ENCODE peak calls at places on chromosomes 3 and 15, in seven cellular contexts. One of them, this sample, is unnamed.

GRCh38 chr3:46966811-46967210 is 9.7 kb downstream of the CCDC12 start:
- DNase-seq in choroid plexus epithelial cell: no peak
- DNase-seq in fibroblast of lung: no peak
- DNase-seq in A549: no peak
- DNase-seq in MM.1S: no peak
- DNase-seq in heart left ventricle: no peak
- DNase-seq in foreskin fibroblast: no peak
- DNase-seq in this sample: no peak

GRCh38 chr15:92719024-92719423 is 63.4 kb upstream of the FAM174B start:
- DNase-seq in A549: no peak
- DNase-seq in MM.1S: no peak
- DNase-seq in foreskin fibroblast: no peak
- DNase-seq in fibroblast of lung: no peak
- DNase-seq in heart left ventricle: no peak
- DNase-seq in choroid plexus epithelial cell: no peak
- DNase-seq in this sample: no peak

GRCh38 chr15:25860885-25861866 is 2.0 kb downstream of the ATP10A start:
- DNase-seq in heart left ventricle: no peak
- DNase-seq in foreskin fibroblast: no peak
- DNase-seq in A549: no peak
- DNase-seq in choroid plexus epithelial cell: no peak
- DNase-seq in fibroblast of lung: no peak
- DNase-seq in MM.1S: no peak
- DNase-seq in this sample: no peak

GRCh38 chr15:85692873-85693272 is 101.9 kb downstream of the KLHL25 start:
- DNase-seq in fibroblast of lung: no peak
- DNase-seq in foreskin fibroblast: no peak
- DNase-seq in A549: no peak
- DNase-seq in heart left ventricle: no peak
- DNase-seq in MM.1S: peak; percentile 72
- DNase-seq in choroid plexus epithelial cell: no peak
- DNase-seq in this sample: no peak

GRCh38 chr3:161081675-161082462 is 23.3 kb downstream of the B3GALNT1 start:
- DNase-seq in heart left ventricle: no peak
- DNase-seq in choroid plexus epithelial cell: no peak
- DNase-seq in foreskin fibroblast: no peak
- DNase-seq in A549: no peak
- DNase-seq in MM.1S: peak; percentile 34
- DNase-seq in fibroblast of lung: no peak
- DNase-seq in this sample: no peak

GRCh38 chr3:154745925-154746324 is 315.9 kb upstream of the GPR149 start:
- DNase-seq in A549: no peak
- DNase-seq in MM.1S: no peak
- DNase-seq in heart left ventricle: no peak
- DNase-seq in choroid plexus epithelial cell: no peak
- DNase-seq in foreskin fibroblast: no peak
- DNase-seq in fibroblast of lung: no peak
- DNase-seq in this sample: no peak

GRCh38 chr3:61777483-61777882 is 216.1 kb downstream of the PTPRG start:
- DNase-seq in choroid plexus epithelial cell: no peak
- DNase-seq in A549: no peak
- DNase-seq in fibroblast of lung: no peak
- DNase-seq in MM.1S: no peak
- DNase-seq in heart left ventricle: no peak
- DNase-seq in foreskin fibroblast: no peak
- DNase-seq in this sample: no peak

GRCh38 chr3:49098910-49099630 is 5.2 kb upstream of the QRICH1 start:
- DNase-seq in heart left ventricle: no peak
- DNase-seq in MM.1S: no peak
- DNase-seq in fibroblast of lung: no peak
- DNase-seq in foreskin fibroblast: no peak
- DNase-seq in choroid plexus epithelial cell: no peak
- DNase-seq in A549: no peak
- DNase-seq in this sample: no peak

GRCh38 chr3:177499779-177500423 is 302.6 kb upstream of the TBL1XR1 start:
- DNase-seq in foreskin fibroblast: no peak
- DNase-seq in A549: no peak
- DNase-seq in MM.1S: no peak
- DNase-seq in fibroblast of lung: no peak
- DNase-seq in heart left ventricle: no peak
- DNase-seq in choroid plexus epithelial cell: no peak
- DNase-seq in this sample: no peak

GRCh38 chr3:42013652-42014442 is 51.9 kb upstream of the ULK4 start:
- DNase-seq in foreskin fibroblast: peak; percentile 50
- DNase-seq in fibroblast of lung: no peak
- DNase-seq in choroid plexus epithelial cell: no peak
- DNase-seq in heart left ventricle: peak; percentile 44
- DNase-seq in MM.1S: peak; percentile 53
- DNase-seq in A549: no peak
- DNase-seq in this sample: no peak

GRCh38 chr15:63500265-63501250 is 3.8 kb upstream of the USP3 start:
- DNase-seq in foreskin fibroblast: no peak
- DNase-seq in MM.1S: no peak
- DNase-seq in heart left ventricle: no peak
- DNase-seq in choroid plexus epithelial cell: no peak
- DNase-seq in A549: peak; percentile 79
- DNase-seq in fibroblast of lung: no peak
- DNase-seq in this sample: no peak

GRCh38 chr3:100682056-100682853 is 27.0 kb upstream of the TFG start:
- DNase-seq in MM.1S: no peak
- DNase-seq in heart left ventricle: peak; percentile 12
- DNase-seq in fibroblast of lung: no peak
- DNase-seq in A549: no peak
- DNase-seq in choroid plexus epithelial cell: peak; percentile 22
- DNase-seq in foreskin fibroblast: peak; percentile 17
- DNase-seq in this sample: no peak

GRCh38 chr3:12476238-12476897 is 7.9 kb upstream of the TSEN2 start:
- DNase-seq in MM.1S: no peak
- DNase-seq in fibroblast of lung: peak; percentile 67
- DNase-seq in choroid plexus epithelial cell: peak; percentile 77
- DNase-seq in A549: no peak
- DNase-seq in heart left ventricle: no peak
- DNase-seq in foreskin fibroblast: peak; percentile 80
- DNase-seq in this sample: no peak

GRCh38 chr15:48974865-48975264 is 11.1 kb upstream of the SHC4 start:
- DNase-seq in fibroblast of lung: no peak
- DNase-seq in MM.1S: no peak
- DNase-seq in choroid plexus epithelial cell: peak; percentile 44
- DNase-seq in A549: peak; percentile 4
- DNase-seq in heart left ventricle: no peak
- DNase-seq in foreskin fibroblast: no peak
- DNase-seq in this sample: no peak
- TF ChIP-seq CTCF in fibroblast of lung: no peak
- TF ChIP-seq CTCF in MM.1S: no peak
- TF ChIP-seq CTCF in choroid plexus epithelial cell: peak; percentile 34
- TF ChIP-seq CTCF in A549: no peak
- TF ChIP-seq CTCF in heart left ventricle: no peak
- TF ChIP-seq CTCF in foreskin fibroblast: no peak
- TF ChIP-seq CTCF in this sample: no peak

DNA sequence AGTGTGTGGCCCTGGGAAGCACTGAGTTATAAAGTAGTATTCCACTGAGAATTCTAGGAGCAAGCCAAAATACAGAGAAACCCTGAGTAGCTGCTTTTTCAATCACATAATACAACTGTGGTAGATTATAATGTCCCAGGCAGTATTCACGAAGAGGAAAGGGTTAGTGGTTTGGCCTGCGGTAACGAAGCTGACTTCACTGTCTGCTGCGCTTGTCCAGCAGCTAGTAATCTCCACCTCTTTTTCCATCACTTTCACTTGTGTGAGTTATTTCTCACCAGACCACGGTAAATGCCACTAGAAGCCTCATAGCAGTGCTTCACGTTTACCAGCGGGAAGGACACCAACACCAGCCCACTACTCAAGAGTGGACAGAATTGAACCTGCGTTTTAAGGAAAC is 34.3 kb downstream of the RPL39L start:
- DNase-seq in choroid plexus epithelial cell: no peak
- DNase-seq in A549: no peak
- DNase-seq in MM.1S: no peak
- DNase-seq in heart left ventricle: peak; percentile 29
- DNase-seq in foreskin fibroblast: peak; percentile 29
- DNase-seq in fibroblast of lung: no peak
- DNase-seq in this sample: no peak
- H3K4me3 ChIP-seq in choroid plexus epithelial cell: no peak overlapping the region
- H3K4me3 ChIP-seq in A549: no peak overlapping the region
- H3K4me3 ChIP-seq in MM.1S: no peak overlapping the region
- H3K4me3 ChIP-seq in heart left ventricle: no peak overlapping the region
- H3K4me3 ChIP-seq in foreskin fibroblast: no peak overlapping the region
- H3K4me3 ChIP-seq in fibroblast of lung: no peak overlapping the region
- H3K4me3 ChIP-seq in this sample: no peak overlapping the region

GRCh38 chr3:142596726-142597088 is 514 bp downstream of the PLS1 start:
- DNase-seq in A549: peak; percentile 33
- DNase-seq in foreskin fibroblast: no peak
- DNase-seq in fibroblast of lung: no peak
- DNase-seq in heart left ventricle: no peak
- DNase-seq in MM.1S: no peak
- DNase-seq in choroid plexus epithelial cell: no peak
- DNase-seq in this sample: no peak

GRCh38 chr3:142595581-142595950 is 627 bp upstream of the PLS1 start:
- DNase-seq in heart left ventricle: no peak
- DNase-seq in choroid plexus epithelial cell: peak; percentile 93
- DNase-seq in fibroblast of lung: peak; percentile 67
- DNase-seq in MM.1S: no peak
- DNase-seq in foreskin fibroblast: peak; percentile 85
- DNase-seq in A549: peak; percentile 40
- DNase-seq in this sample: no peak

GRCh38 chr3:142597898-142598297 is 1.7 kb downstream of the PLS1 start:
- DNase-seq in choroid plexus epithelial cell: no peak
- DNase-seq in foreskin fibroblast: no peak
- DNase-seq in MM.1S: no peak
- DNase-seq in fibroblast of lung: no peak
- DNase-seq in heart left ventricle: no peak
- DNase-seq in A549: no peak
- DNase-seq in this sample: no peak

GRCh38 chr3:142595141-142595540 is 1.1 kb upstream of the PLS1 start:
- DNase-seq in heart left ventricle: no peak
- DNase-seq in choroid plexus epithelial cell: no peak
- DNase-seq in A549: no peak
- DNase-seq in foreskin fibroblast: no peak
- DNase-seq in MM.1S: no peak
- DNase-seq in fibroblast of lung: no peak
- DNase-seq in this sample: no peak

GRCh38 chr3:142595951-142596725 is at the start of gene PLS1:
- DNase-seq in MM.1S: peak; percentile 89
- DNase-seq in foreskin fibroblast: peak; percentile 92
- DNase-seq in A549: peak; percentile 95
- DNase-seq in choroid plexus epithelial cell: peak; percentile 82
- DNase-seq in heart left ventricle: peak; percentile 76
- DNase-seq in fibroblast of lung: peak; percentile 75
- DNase-seq in this sample: no peak
- TF ChIP-seq CTCF in MM.1S: no peak
- TF ChIP-seq CTCF in foreskin fibroblast: no peak
- TF ChIP-seq CTCF in A549: peak; percentile 13
- TF ChIP-seq CTCF in choroid plexus epithelial cell: no peak
- TF ChIP-seq CTCF in heart left ventricle: no peak
- TF ChIP-seq CTCF in fibroblast of lung: no peak
- TF ChIP-seq CTCF in this sample: no peak

DNA sequence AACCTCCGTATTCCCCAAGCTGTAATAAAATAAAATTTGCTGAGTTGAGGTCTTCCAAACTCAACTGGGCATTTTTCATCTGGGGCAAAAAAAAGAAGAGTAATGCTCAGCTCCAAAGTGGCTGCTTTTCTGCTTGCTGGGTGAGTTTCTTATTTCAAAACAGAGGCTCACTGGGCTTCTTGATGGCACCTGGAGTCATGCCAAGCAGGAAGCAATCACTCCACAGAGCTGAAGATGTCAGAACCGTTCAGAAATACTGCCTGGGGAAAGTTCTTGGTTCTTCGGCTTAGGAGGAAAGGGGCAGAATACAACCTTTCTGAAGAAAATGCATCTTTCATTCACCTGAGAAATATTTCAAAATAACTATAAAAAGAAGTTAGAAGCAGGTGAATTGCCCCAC is 4.1 kb downstream of the CCR9 start:
- DNase-seq in foreskin fibroblast: no peak
- DNase-seq in fibroblast of lung: no peak
- DNase-seq in heart left ventricle: no peak
- DNase-seq in choroid plexus epithelial cell: no peak
- DNase-seq in MM.1S: no peak
- DNase-seq in A549: no peak
- DNase-seq in this sample: no peak
- H3K4me3 ChIP-seq in foreskin fibroblast: no peak overlapping the region
- H3K4me3 ChIP-seq in fibroblast of lung: no peak overlapping the region
- H3K4me3 ChIP-seq in heart left ventricle: no peak overlapping the region
- H3K4me3 ChIP-seq in choroid plexus epithelial cell: no peak overlapping the region
- H3K4me3 ChIP-seq in MM.1S: no peak overlapping the region
- H3K4me3 ChIP-seq in A549: no peak overlapping the region
- H3K4me3 ChIP-seq in this sample: no peak overlapping the region

DNA sequence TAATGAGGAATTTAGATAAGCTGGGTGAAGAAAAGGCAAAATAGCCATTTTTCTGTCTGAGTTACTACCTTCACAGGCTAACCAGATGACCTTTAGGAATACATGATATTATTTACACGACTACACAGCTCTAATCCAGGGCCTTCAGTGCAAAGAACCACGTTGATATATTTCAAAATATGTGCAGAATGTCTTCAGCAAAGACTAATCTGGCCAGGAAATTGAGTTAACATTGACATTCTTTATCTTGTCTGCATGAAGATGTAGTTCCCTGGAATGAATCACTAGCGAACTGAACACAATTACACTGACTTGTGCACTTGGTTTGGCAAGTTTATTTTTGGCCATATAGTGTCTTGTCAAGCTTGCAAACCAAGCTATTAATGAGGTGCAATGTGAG is 41.4 kb downstream of the PDHB start:
- DNase-seq in A549: no peak
- DNase-seq in fibroblast of lung: no peak
- DNase-seq in heart left ventricle: no peak
- DNase-seq in choroid plexus epithelial cell: peak; percentile 65
- DNase-seq in foreskin fibroblast: no peak
- DNase-seq in MM.1S: no peak
- DNase-seq in this sample: no peak
- TF ChIP-seq CTCF in A549: no peak
- TF ChIP-seq CTCF in fibroblast of lung: no peak
- TF ChIP-seq CTCF in heart left ventricle: no peak
- TF ChIP-seq CTCF in choroid plexus epithelial cell: no peak
- TF ChIP-seq CTCF in foreskin fibroblast: no peak
- TF ChIP-seq CTCF in MM.1S: no peak
- TF ChIP-seq CTCF in this sample: no peak

GRCh38 chr15:62464705-62465104 is 299.6 kb upstream of the C2CD4B start:
- DNase-seq in MM.1S: no peak
- DNase-seq in foreskin fibroblast: peak; percentile 84
- DNase-seq in A549: no peak
- DNase-seq in fibroblast of lung: no peak
- DNase-seq in heart left ventricle: no peak
- DNase-seq in choroid plexus epithelial cell: peak; percentile 63
- DNase-seq in this sample: peak; percentile 34
- H3K4me3 ChIP-seq in MM.1S: no peak overlapping the region
- H3K4me3 ChIP-seq in foreskin fibroblast: peak overlapping the region; percentile 31
- H3K4me3 ChIP-seq in A549: no peak overlapping the region
- H3K4me3 ChIP-seq in fibroblast of lung: no peak overlapping the region
- H3K4me3 ChIP-seq in heart left ventricle: no peak overlapping the region
- H3K4me3 ChIP-seq in choroid plexus epithelial cell: no peak overlapping the region
- H3K4me3 ChIP-seq in this sample: peak overlapping the region; percentile 39

GRCh38 chr3:158532099-158532734 is 38.8 kb upstream of the MLF1 start:
- DNase-seq in A549: peak; percentile 23
- DNase-seq in foreskin fibroblast: peak; percentile 70
- DNase-seq in choroid plexus epithelial cell: peak; percentile 79
- DNase-seq in fibroblast of lung: peak; percentile 80
- DNase-seq in MM.1S: peak; percentile 68
- DNase-seq in heart left ventricle: peak; percentile 10
- DNase-seq in this sample: no peak
- TF ChIP-seq CTCF in A549: peak; percentile 83
- TF ChIP-seq CTCF in foreskin fibroblast: peak; percentile 65
- TF ChIP-seq CTCF in choroid plexus epithelial cell: peak; percentile 70
- TF ChIP-seq CTCF in fibroblast of lung: peak; percentile 56
- TF ChIP-seq CTCF in MM.1S: peak; percentile 70
- TF ChIP-seq CTCF in heart left ventricle: peak; percentile 25
- TF ChIP-seq CTCF in this sample: peak; percentile 55